ENCODE peak calls at places on chromosome 19, in six cellular contexts. K is SK-MEL-5; T is NAMALWA; W is cardiac fibroblast; C is EL; J is stimulated activated CD4-positive, alpha-beta T cell treated with anti-CD3 and anti-CD28 coated beads, Interleukin-2, amount 100 ng/mL, for 48 hours. H is an unnamed sample.

GRCh38 chr19:5772416-5772815 is 12.1 kb downstream of the PRR22 start:
- DNase-seq in K (no peak), T (no peak), W (no peak), C (no peak), J (no peak), H (no peak)

GRCh38 chr19:6238643-6239281 is 41.0 kb downstream of the MLLT1 start:
- DNase-seq in K (no peak), T (no peak), W (peak; percentile 81), C (no peak), J (no peak), H (peak; percentile 33)

GRCh38 chr19:58334691-58335249 is 8.0 kb downstream of the ZSCAN22 start:
- DNase-seq in K (no peak), T (no peak), W (no peak), C (no peak), J (no peak), H (no peak)

GRCh38 chr19:44596428-44597130 is 16.8 kb upstream of the IGSF23 start:
- DNase-seq in K (no peak), T (no peak), W (no peak), C (no peak), J (no peak), H (no peak)

GRCh38 chr19:10044390-10044789 is 31.1 kb downstream of the RDH8 start:
- DNase-seq in K (peak; percentile 66), T (peak; percentile 72), W (no peak), C (no peak), J (no peak), H (no peak)

GRCh38 chr19:7267792-7268736 is 26.1 kb downstream of the INSR start:
- DNase-seq in K (no peak), T (no peak), W (no peak), C (no peak), J (no peak), H (no peak)

GRCh38 chr19:8666814-8667405 is 31.7 kb downstream of the ACTL9 start:
- DNase-seq in K (no peak), T (no peak), W (no peak), C (no peak), J (no peak), H (no peak)

GRCh38 chr19:3056454-3057016 is 5.8 kb downstream of the TLE5 start:
- DNase-seq in K (no peak), T (no peak), W (no peak), C (no peak), J (no peak), H (no peak)

GRCh38 chr19:6217752-6218403 is 61.9 kb downstream of the MLLT1 start:
- DNase-seq in K (no peak), T (no peak), W (no peak), C (no peak), J (no peak), H (no peak)

GRCh38 chr19:7908078-7908699 is 4.5 kb downstream of the MAP2K7 start:
- DNase-seq in K (no peak), T (no peak), W (no peak), C (no peak), J (no peak), H (no peak)

GRCh38 chr19:16571689-16572331 is 405 bp downstream of the SLC35E1 start:
- DNase-seq in K (no peak), T (peak; percentile 63), W (peak; percentile 31), C (peak; percentile 33), J (no peak), H (no peak)

GRCh38 chr19:29002336-29002735 is 210.6 kb downstream of the UQCRFS1 start:
- DNase-seq in K (no peak), T (no peak), W (no peak), C (no peak), J (no peak), H (no peak)

GRCh38 chr19:3276341-3276799 is 51.9 kb downstream of the CELF5 start:
- DNase-seq in K (no peak), T (no peak), W (no peak), C (peak; percentile 24), J (no peak), H (no peak)